ENCODE peak calls at places on chromosomes 5 and 9, in seven cellular contexts. Q is AG10803, A is cardiac muscle cell, X is AG09309, S is K562, C is neural progenitor cell, I is astrocyte. G is an unnamed sample.

GRCh38 chr5:37665889-37666288 is 174.0 kb downstream of the GDNF start:
- DNase-seq in Q (peak), A (peak), X (no peak), S (no peak), C (no peak), I (peak), G (no peak)

GRCh38 chr5:126938461-126938860 is 91.9 kb downstream of the MARCHF3 start:
- DNase-seq in Q (peak), A (no peak), X (peak), S (no peak), C (no peak), I (peak), G (peak)

GRCh38 chr5:91955610-91956009 is 572.5 kb upstream of the ARRDC3 start:
- DNase-seq in Q (no peak), A (peak), X (no peak), S (no peak), C (no peak), I (peak), G (no peak)

GRCh38 chr5:1034421-1034905 is 25.9 kb downstream of the NKD2 start:
- DNase-seq in Q (no peak), A (no peak), X (no peak), S (no peak), C (no peak), I (no peak), G (no peak)

GRCh38 chr9:98929866-98930265 is 13.8 kb upstream of the COL15A1 start:
- DNase-seq in Q (no peak), A (no peak), X (no peak), S (peak), C (no peak), I (no peak), G (no peak)

GRCh38 chr9:706606-707451 is 134.7 kb upstream of the DMRT1 start:
- DNase-seq in Q (peak), A (peak), X (no peak), S (peak), C (peak), I (peak), G (no peak)

GRCh38 chr9:117906763-117907162 is 202.6 kb downstream of the TLR4 start:
- DNase-seq in Q (no peak), A (no peak), X (no peak), S (no peak), C (no peak), I (no peak), G (no peak)

GRCh38 chr5:143896981-143897380 is 85.0 kb downstream of the HMHB1 start:
- DNase-seq in Q (peak), A (no peak), X (no peak), S (no peak), C (no peak), I (peak), G (no peak)

GRCh38 chr9:129252937-129253819 is 75.1 kb upstream of the IER5L start:
- DNase-seq in Q (no peak), A (no peak), X (no peak), S (no peak), C (peak), I (no peak), G (no peak)

GRCh38 chr9:129254566-129255287 is 76.7 kb upstream of the IER5L start:
- DNase-seq in Q (no peak), A (no peak), X (no peak), S (no peak), C (no peak), I (no peak), G (no peak)

GRCh38 chr9:129253820-129254381 is 75.8 kb upstream of the IER5L start:
- DNase-seq in Q (no peak), A (peak), X (no peak), S (peak), C (peak), I (no peak), G (no peak)

GRCh38 chr9:129247285-129248153 is 69.5 kb upstream of the IER5L start:
- DNase-seq in Q (no peak), A (no peak), X (no peak), S (no peak), C (no peak), I (no peak), G (no peak)

DNA sequence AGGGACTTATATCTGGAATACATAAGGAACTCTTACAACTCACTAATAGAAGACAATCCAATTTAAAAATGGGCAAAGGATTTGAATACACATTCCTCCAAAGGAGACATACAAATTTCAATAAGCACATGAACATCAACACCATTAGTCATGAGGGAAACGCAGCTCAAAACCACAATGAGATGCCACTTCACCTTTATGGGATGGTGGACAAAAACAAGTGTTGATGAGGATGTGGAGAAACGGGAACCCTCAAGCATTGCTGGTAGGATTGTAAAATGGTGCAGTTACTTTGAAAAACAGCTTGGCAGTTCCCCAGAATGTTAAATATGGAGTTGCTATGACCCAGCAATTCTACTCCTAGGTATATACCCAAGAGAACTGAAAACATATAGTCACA is 72.7 kb upstream of the IER5L start:
- DNase-seq in Q (peak), A (no peak), X (no peak), S (no peak), C (no peak), I (peak), G (no peak)
- H3K4me3 ChIP-seq in Q (no peak), A (no peak), X (no peak), S (no peak), C (no peak), I (no peak), G (no peak)

GRCh38 chr9:105608685-105609598 is 51.0 kb downstream of the FKTN start:
- DNase-seq in Q (peak), A (peak), X (no peak), S (peak), C (peak), I (peak), G (peak)
- TF ChIP-seq CTCF in Q (peak), A (peak), X (peak), S (peak), C (peak), I (peak), G (peak)

GRCh38 chr9:95027914-95028854 is 289.3 kb downstream of the FANCC start:
- DNase-seq in Q (no peak), A (no peak), X (no peak), S (no peak), C (no peak), I (no peak), G (no peak)
- H3K4me3 ChIP-seq in Q (no peak), A (no peak), X (no peak), S (no peak), C (no peak), I (no peak), G (no peak)

GRCh38 chr5:77972545-77973252 is 196.6 kb upstream of the TBCA start:
- DNase-seq in Q (no peak), A (peak), X (no peak), S (no peak), C (peak), I (no peak), G (no peak)
- TF ChIP-seq CTCF in Q (peak), A (no peak), X (no peak), S (no peak), C (peak), I (no peak), G (peak)

G was measured in AG04449.